ENCODE peak calls at places on chromosomes 6 and 20, in five cellular contexts. H is H1, L is K562, V is HepG2, B is GM12878. A is an unnamed sample.

GRCh38 chr20:53829706-53830521 is 236.3 kb upstream of the ZNF217 start:
- DNase-seq in H (no peak), L (peak), V (peak), B (no peak), A (no peak)

GRCh38 chr6:56843476-56844349 is 111.2 kb upstream of the BEND6 start:
- DNase-seq in H (peak), L (peak), V (peak), B (peak), A (peak)

GRCh38 chr6:140269766-140270165 is 895.3 kb upstream of the CITED2 start:
- DNase-seq in H (no peak), L (no peak), V (no peak), B (no peak), A (no peak)

GRCh38 chr20:38165089-38165965 is at the start of gene TGM2:
- DNase-seq in H (peak), L (peak), V (peak), B (peak), A (peak)

GRCh38 chr6:12806811-12807210 is 90.2 kb downstream of the PHACTR1 start:
- DNase-seq in H (no peak), L (no peak), V (no peak), B (no peak), A (no peak)

GRCh38 chr6:169312658-169313346 is 59.2 kb upstream of the THBS2 start:
- DNase-seq in H (no peak), L (no peak), V (peak), B (no peak), A (no peak)

GRCh38 chr6:148550569-148550968 is 196.3 kb upstream of the UST start:
- DNase-seq in H (no peak), L (no peak), V (peak), B (no peak), A (peak)

GRCh38 chr6:90005048-90005827 is 111.0 kb downstream of the GJA10 start:
- DNase-seq in H (no peak), L (no peak), V (no peak), B (no peak), A (no peak)

DNA sequence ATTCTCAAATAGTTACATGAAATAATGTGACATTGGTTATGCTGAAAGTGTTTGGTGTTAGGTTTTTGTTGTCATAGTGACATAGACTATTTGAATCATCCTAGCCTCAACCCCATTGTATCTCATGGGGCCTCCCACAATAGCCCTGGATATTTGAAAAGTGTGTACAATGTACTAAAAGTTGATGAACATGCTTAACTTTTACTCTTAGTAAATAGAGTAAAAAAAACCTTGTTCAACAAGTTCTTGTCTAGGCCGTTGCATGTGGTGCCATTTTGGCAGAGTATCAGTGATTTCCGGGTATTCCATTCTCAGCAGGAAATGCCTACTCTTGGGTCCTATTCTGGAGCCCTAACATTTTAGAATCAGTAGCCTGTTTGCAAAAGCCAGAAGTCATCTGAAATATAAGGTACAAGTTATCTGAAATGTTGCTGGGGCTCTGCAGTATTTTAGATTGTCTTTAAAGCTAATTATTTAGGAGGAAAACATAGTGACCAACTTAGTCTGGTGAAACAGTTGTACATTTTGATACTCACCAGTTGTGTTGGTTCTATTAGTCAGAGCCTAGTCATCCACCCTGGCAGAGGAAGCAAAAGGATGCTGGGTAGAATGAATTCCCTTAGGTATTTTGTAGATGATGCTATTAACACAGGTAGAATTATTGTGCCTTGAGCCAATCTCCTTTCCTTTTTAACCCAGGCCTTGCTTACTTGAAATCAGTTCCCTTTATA is 82.8 kb downstream of the RTN4IP1 start:
- DNase-seq in H (no peak), L (no peak), V (peak), B (no peak), A (no peak)
- TF ChIP-seq CREB1 in H (no peak), L (no peak), V (no peak), B (no peak), A (no peak)

GRCh38 chr6:73308712-73309533 is 45.2 kb downstream of the DPPA5 start:
- DNase-seq in H (peak), L (peak), V (no peak), B (no peak), A (peak)

GRCh38 chr6:73309534-73309783 is 44.6 kb downstream of the DPPA5 start:
- DNase-seq in H (peak), L (no peak), V (no peak), B (no peak), A (no peak)

GRCh38 chr6:73309784-73310502 is 44.1 kb downstream of the DPPA5 start:
- DNase-seq in H (peak), L (peak), V (no peak), B (no peak), A (peak)

GRCh38 chr6:73314577-73315492 is 39.2 kb downstream of the DPPA5 start:
- DNase-seq in H (peak), L (no peak), V (no peak), B (no peak), A (peak)
- H3K4me3 ChIP-seq in H (no peak), L (no peak), V (no peak), B (no peak), A (peak)

GRCh38 chr20:23370274-23370673 is 8.3 kb downstream of the GZF1 start:
- DNase-seq in H (no peak), L (no peak), V (no peak), B (no peak), A (no peak)

GRCh38 chr20:23370873-23371272 is 8.9 kb downstream of the GZF1 start:
- DNase-seq in H (no peak), L (no peak), V (no peak), B (no peak), A (no peak)

GRCh38 chr20:23371496-23371895 is 9.5 kb downstream of the GZF1 start:
- DNase-seq in H (no peak), L (no peak), V (no peak), B (no peak), A (no peak)

GRCh38 chr20:23375827-23376226 is 13.8 kb downstream of the GZF1 start:
- DNase-seq in H (no peak), L (no peak), V (no peak), B (no peak), A (no peak)

DNA sequence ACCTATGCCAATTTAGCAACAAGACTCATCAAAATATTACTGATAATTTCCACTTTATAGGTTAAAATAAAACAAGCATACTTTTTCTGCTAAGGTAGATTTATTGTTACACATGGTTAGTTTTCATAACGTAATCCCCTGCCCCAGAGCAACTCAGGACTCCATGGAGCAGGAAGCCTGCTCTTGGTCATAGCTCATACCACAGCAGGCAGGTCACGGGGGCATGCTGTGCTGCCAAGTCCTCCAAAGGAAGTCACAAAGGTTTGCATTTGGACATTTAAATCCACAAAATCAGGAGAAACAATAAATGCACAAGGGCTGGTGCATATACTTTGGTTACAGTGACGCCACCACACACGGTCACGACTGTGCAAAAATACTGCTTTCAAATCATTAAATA is 12.5 kb downstream of the GZF1 start:
- DNase-seq in H (no peak), L (no peak), V (no peak), B (no peak), A (no peak)
- TF ChIP-seq CREB1 in H (no peak), L (no peak), V (no peak), B (no peak), A (no peak)

GRCh38 chr6:155418017-155418749 is 37.5 kb downstream of the NOX3 start:
- DNase-seq in H (no peak), L (no peak), V (no peak), B (peak), A (peak)
- H3K4me3 ChIP-seq in H (no peak), L (no peak), V (no peak), B (peak), A (peak)

GRCh38 chr20:19761853-19762252 is 3.8 kb downstream of the RIN2 start:
- DNase-seq in H (no peak), L (no peak), V (no peak), B (no peak), A (no peak)
- TF ChIP-seq CREB1 in H (no peak), L (no peak), V (no peak), B (no peak), A (no peak)

GRCh38 chr6:34888874-34889555 is at the start of gene ANKS1A:
- DNase-seq in H (peak), L (peak), V (peak), B (peak), A (peak)

GRCh38 chr6:34887753-34888440 is at the start of gene TAF11:
- DNase-seq in H (peak), L (peak), V (peak), B (peak), A (peak)

GRCh38 chr6:34891296-34891695 is 2.2 kb downstream of the ANKS1A start:
- DNase-seq in H (no peak), L (no peak), V (no peak), B (no peak), A (no peak)

GRCh38 chr6:34888441-34888820 is 589 bp upstream of the TAF11 start:
- DNase-seq in H (no peak), L (no peak), V (no peak), B (no peak), A (no peak)

DNA sequence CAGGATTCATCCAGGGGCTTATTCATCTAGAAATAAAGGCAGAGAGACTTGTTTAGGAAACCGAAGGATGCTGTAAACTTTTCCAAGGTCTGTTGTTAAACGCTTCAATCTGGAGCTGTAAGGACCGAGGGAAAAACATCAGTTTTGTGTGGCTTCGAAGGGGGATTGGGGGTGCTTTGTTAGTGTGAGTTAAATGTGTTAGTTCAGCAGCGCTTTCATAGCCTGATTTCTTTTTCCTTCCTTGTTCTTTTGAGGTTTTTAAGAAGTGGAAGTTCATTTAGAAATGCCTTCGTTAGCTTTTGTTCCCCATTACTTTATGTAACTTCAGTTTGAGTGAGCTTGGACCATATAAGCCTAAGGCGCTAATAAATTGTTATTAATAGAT is 1.5 kb downstream of the ANKS1A start:
- DNase-seq in H (no peak), L (no peak), V (no peak), B (no peak), A (no peak)
- H3K4me3 ChIP-seq in H (peak), L (peak), V (peak), B (peak), A (peak)

GRCh38 chr6:30127238-30128093 is 8.5 kb upstream of the TRIM40 start:
- DNase-seq in H (peak), L (no peak), V (no peak), B (no peak), A (peak)

GRCh38 chr6:30130887-30131862 is 4.8 kb upstream of the TRIM40 start:
- DNase-seq in H (peak), L (peak), V (peak), B (peak), A (peak)

GRCh38 chr6:30129818-30130679 is 5.9 kb upstream of the TRIM40 start:
- DNase-seq in H (no peak), L (no peak), V (no peak), B (no peak), A (no peak)

GRCh38 chr6:30131947-30132497 is 3.9 kb upstream of the TRIM40 start:
- DNase-seq in H (no peak), L (no peak), V (no peak), B (no peak), A (no peak)

GRCh38 chr6:30129270-30129669 is 6.7 kb upstream of the TRIM40 start:
- DNase-seq in H (no peak), L (no peak), V (no peak), B (no peak), A (no peak)
- TF ChIP-seq CREB1 in H (no peak), L (no peak), V (no peak), B (no peak), A (no peak)